ENCODE peak calls at places on chromosome 16, in five cellular contexts. V is psoas muscle; I is SJCRH30; P is CD4-positive, alpha-beta T cell; J is neural progenitor cell. L is an unnamed sample.

GRCh38 chr16:15832241-15832640 is 24.6 kb downstream of the MYH11 start:
- DNase-seq in V (no peak), I (no peak), P (no peak), J (no peak), L (no peak)

GRCh38 chr16:85128079-85128837 is 16.0 kb upstream of the CIBAR2 start:
- DNase-seq in V (no peak), I (no peak), P (no peak), J (no peak), L (no peak)

GRCh38 chr16:81821422-81822128 is 42.5 kb downstream of the PLCG2 start:
- DNase-seq in V (no peak), I (no peak), P (no peak), J (peak; percentile 21), L (no peak)

GRCh38 chr16:51175081-51175480 is 24.0 kb upstream of the SALL1 start:
- DNase-seq in V (no peak), I (no peak), P (no peak), J (no peak), L (no peak)

GRCh38 chr16:24876231-24876630 is 30.5 kb downstream of the SLC5A11 start:
- DNase-seq in V (no peak), I (no peak), P (no peak), J (no peak), L (no peak)

GRCh38 chr16:71247478-71247877 is 17.0 kb upstream of the HYDIN start:
- DNase-seq in V (no peak), I (no peak), P (no peak), J (no peak), L (no peak)

GRCh38 chr16:15440852-15441251 is 6.5 kb downstream of the BMERB1 start:
- DNase-seq in V (no peak), I (no peak), P (no peak), J (no peak), L (no peak)

GRCh38 chr16:17511340-17511739 is 40.6 kb upstream of the XYLT1 start:
- DNase-seq in V (no peak), I (no peak), P (no peak), J (no peak), L (no peak)

GRCh38 chr16:4172070-4172469 is 55.8 kb upstream of the ADCY9 start:
- DNase-seq in V (no peak), I (no peak), P (no peak), J (no peak), L (no peak)

GRCh38 chr16:68275611-68276191 is 11.4 kb downstream of the SLC7A6 start:
- DNase-seq in V (no peak), I (peak; percentile 73), P (no peak), J (no peak), L (no peak)

GRCh38 chr16:53968896-53969295 is 264.9 kb downstream of the FTO start:
- DNase-seq in V (no peak), I (no peak), P (no peak), J (no peak), L (no peak)

GRCh38 chr16:81937305-81938038 is 73.8 kb downstream of the SDR42E1 start:
- DNase-seq in V (no peak), I (peak; percentile 29), P (no peak), J (no peak), L (no peak)

GRCh38 chr16:20430948-20431347 is 20.4 kb upstream of the ACSM2A start:
- DNase-seq in V (no peak), I (no peak), P (no peak), J (no peak), L (no peak)
- H3K27ac ChIP-seq in V (no peak overlapping the region), I (no peak overlapping the region), P (no peak overlapping the region), J (no peak overlapping the region), L (no peak overlapping the region)

GRCh38 chr16:74578433-74578832 is 28.5 kb downstream of the GLG1 start:
- DNase-seq in V (no peak), I (no peak), P (no peak), J (no peak), L (no peak)
- H3K27ac ChIP-seq in V (peak overlapping the region; percentile 75), I (no peak overlapping the region), P (no peak overlapping the region), J (no peak overlapping the region), L (no peak overlapping the region)

GRCh38 chr16:83994087-83994486 is 26.0 kb downstream of the NECAB2 start:
- DNase-seq in V (no peak), I (no peak), P (no peak), J (no peak), L (no peak)
- H3K27ac ChIP-seq in V (no peak overlapping the region), I (no peak overlapping the region), P (no peak overlapping the region), J (no peak overlapping the region), L (no peak overlapping the region)

GRCh38 chr16:67184453-67185002 is 765 bp upstream of the MATCAP1 start:
- DNase-seq in V (no peak), I (no peak), P (no peak), J (peak; percentile 56), L (peak; percentile 76)

GRCh38 chr16:67182288-67182687 is 1.5 kb downstream of the MATCAP1 start:
- DNase-seq in V (no peak), I (peak; percentile 45), P (no peak), J (no peak), L (no peak)

GRCh38 chr16:67183627-67184452 is at the start of gene MATCAP1:
- DNase-seq in V (peak; percentile 96), I (peak; percentile 100), P (peak; percentile 86), J (peak; percentile 99), L (peak; percentile 97)

GRCh38 chr16:67181346-67181745 is 2.4 kb downstream of the MATCAP1 start:
- DNase-seq in V (no peak), I (no peak), P (no peak), J (no peak), L (no peak)

GRCh38 chr16:67183284-67183626 is 508 bp downstream of the MATCAP1 start:
- DNase-seq in V (no peak), I (no peak), P (no peak), J (no peak), L (no peak)
- H3K27ac ChIP-seq in V (peak overlapping the region; percentile 99), I (peak overlapping the region; percentile 94), P (peak overlapping the region; percentile 87), J (no peak overlapping the region), L (peak overlapping the region; percentile 99)

L was measured in endodermal cell.